ENCODE peak calls at places on chromosomes 4 and X, in eight cellular contexts. W is upper lobe of right lung; T is thyroid gland; R is colonic mucosa; D is BJ; A is sigmoid colon; X is CD8-positive, alpha-beta T cell; M is heart left ventricle. E is an unnamed sample.

GRCh38 chr4:175435437-175435836 is 376.6 kb downstream of the GPM6A start:
- DNase-seq in W (no peak), T (no peak), R (no peak), D (no peak), A (no peak), X (no peak), M (no peak), E (peak; percentile 85)

GRCh38 chr4:126890994-126891393 is 741.8 kb upstream of the INTU start:
- DNase-seq in W (no peak), T (no peak), R (no peak), D (peak; percentile 5), A (no peak), X (no peak), M (no peak), E (no peak)

GRCh38 chr4:54709281-54709854 is 51.6 kb downstream of the KIT start:
- DNase-seq in W (no peak), T (no peak), R (no peak), D (no peak), A (no peak), X (no peak), M (no peak), E (no peak)

GRCh38 chrX:44784241-44784640 is 59.6 kb upstream of the DUSP21 start:
- DNase-seq in W (no peak), T (no peak), R (no peak), D (no peak), A (no peak), X (no peak), M (no peak), E (no peak)

GRCh38 chrX:84188320-84188834 is 378 bp upstream of the RPS6KA6 start:
- DNase-seq in W (peak; percentile 76), T (peak; percentile 77), R (peak; percentile 53), D (no peak), A (peak; percentile 78), X (peak; percentile 30), M (peak; percentile 42), E (peak; percentile 78)

GRCh38 chr4:25011135-25011866 is 19.4 kb downstream of the LGI2 start:
- DNase-seq in W (no peak), T (no peak), R (no peak), D (no peak), A (no peak), X (no peak), M (no peak), E (no peak)

GRCh38 chr4:38759077-38759789 is 23.6 kb downstream of the TLR10 start:
- DNase-seq in W (no peak), T (peak; percentile 44), R (peak; percentile 71), D (no peak), A (peak; percentile 81), X (peak; percentile 52), M (peak; percentile 63), E (peak; percentile 22)

GRCh38 chrX:55007633-55008032 is 7.5 kb downstream of the APEX2 start:
- DNase-seq in W (no peak), T (no peak), R (peak; percentile 74), D (no peak), A (no peak), X (no peak), M (no peak), E (no peak)

GRCh38 chrX:51002160-51002632 is 91.7 kb downstream of the BMP15 start:
- DNase-seq in W (no peak), T (peak; percentile 2), R (no peak), D (no peak), A (peak; percentile 72), X (no peak), M (no peak), E (no peak)

GRCh38 chr4:8892556-8893226 is 21.1 kb upstream of the HMX1 start:
- DNase-seq in W (no peak), T (no peak), R (no peak), D (no peak), A (no peak), X (no peak), M (no peak), E (no peak)
- H3K27me3 ChIP-seq in W (peaks cover 83% of the 10 kb centered on the region), T (peaks cover 9% of the 10 kb centered on the region), R (peaks cover 42% of the 10 kb centered on the region), D (peaks cover 22% of the 10 kb centered on the region), A (peaks cover 99% of the 10 kb centered on the region), X (no peaks in the 10 kb centered on the region), M (peaks cover 91% of the 10 kb centered on the region), E (peaks cover 66% of the 10 kb centered on the region)

DNA sequence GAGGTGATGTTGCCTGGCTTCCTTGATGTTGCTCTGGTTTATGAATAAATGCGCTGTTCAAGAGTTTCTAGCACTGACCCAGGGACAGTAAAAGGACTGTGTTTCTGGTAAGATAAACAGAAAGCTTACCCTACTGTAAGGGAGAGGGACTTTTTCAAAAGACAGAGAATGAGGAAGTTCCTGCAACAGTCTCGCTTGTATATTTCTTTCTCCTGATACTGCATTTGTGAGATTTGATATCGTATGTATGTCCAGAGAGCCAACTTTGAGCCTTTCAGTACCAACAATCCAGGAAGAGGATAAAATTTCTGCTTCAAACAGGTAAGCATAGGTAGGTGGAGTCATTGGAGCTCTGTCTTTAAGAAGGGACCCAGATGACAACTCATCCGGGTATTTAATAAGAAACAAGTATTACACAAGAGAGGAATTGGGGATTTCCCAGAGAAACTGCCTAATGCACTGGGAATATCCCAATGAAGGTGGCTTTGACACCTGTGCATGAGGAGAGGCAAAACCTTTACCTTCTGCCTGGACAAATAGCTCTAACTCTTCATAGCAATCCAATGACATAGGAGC is 771 bp downstream of the DAPP1 start:
- DNase-seq in W (no peak), T (no peak), R (no peak), D (no peak), A (no peak), X (no peak), M (no peak), E (no peak)
- H3K4me3 ChIP-seq in W (peak overlapping the region; percentile 49), T (no peak overlapping the region), R (peak overlapping the region; percentile 16), D (no peak overlapping the region), A (no peak overlapping the region), X (peak overlapping the region; percentile 36), M (no peak overlapping the region), E (no peak overlapping the region)

GRCh38 chrX:17369294-17369693 is 5.7 kb upstream of the NHS start:
- DNase-seq in W (no peak), T (no peak), R (no peak), D (no peak), A (no peak), X (no peak), M (no peak), E (no peak)
- H3K27me3 ChIP-seq in W (no peaks in the 10 kb centered on the region), T (no peaks in the 10 kb centered on the region), R (no peaks in the 10 kb centered on the region), D (no peaks in the 10 kb centered on the region), A (no peaks in the 10 kb centered on the region), X (no peaks in the 10 kb centered on the region), M (no peaks in the 10 kb centered on the region), E (no peaks in the 10 kb centered on the region)

DNA sequence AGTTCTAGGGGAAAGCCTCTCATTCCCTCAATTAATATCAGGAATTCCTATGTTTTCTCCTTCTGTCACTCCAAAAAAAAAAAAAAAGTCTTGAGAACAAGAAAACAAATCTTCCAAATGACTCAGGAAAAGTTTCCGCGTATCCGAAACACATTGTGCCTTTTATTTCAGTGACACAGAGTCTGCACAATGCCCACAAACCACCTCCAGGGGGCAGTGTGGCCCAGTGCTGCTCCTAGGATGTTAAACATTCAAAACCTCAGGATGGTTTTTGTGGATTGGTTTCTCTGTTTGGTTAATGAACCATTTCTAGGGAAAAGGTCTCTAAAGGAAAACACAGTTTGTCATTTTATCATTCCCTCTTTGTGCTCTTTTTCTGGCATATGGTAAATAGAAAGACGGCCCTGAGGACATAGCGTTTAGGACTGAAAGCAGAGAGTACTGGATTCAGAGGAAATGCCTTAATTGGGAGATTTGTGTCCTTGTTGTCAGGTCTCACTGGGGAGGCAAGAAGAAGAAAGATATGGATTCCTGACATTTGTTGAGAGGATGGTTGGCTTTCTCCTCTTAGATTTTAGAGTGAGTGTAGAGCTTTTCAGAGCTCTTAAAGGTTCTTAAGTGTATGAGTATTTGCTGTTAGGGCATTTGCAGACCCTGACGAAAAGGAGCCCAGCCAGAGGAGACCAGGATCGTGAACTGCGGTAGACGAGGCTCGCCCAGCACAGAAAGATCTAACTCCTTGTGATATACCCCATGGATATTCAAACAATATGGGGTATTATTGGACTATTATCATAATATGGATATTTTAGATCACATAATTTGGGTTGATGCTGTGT is 65.7 kb upstream of the MAP9 start:
- DNase-seq in W (peak; percentile 87), T (peak; percentile 70), R (peak; percentile 79), D (no peak), A (peak; percentile 92), X (peak; percentile 54), M (peak; percentile 85), E (peak; percentile 76)
- H3K4me3 ChIP-seq in W (peak overlapping the region; percentile 15), T (no peak overlapping the region), R (no peak overlapping the region), D (no peak overlapping the region), A (peak overlapping the region; percentile 26), X (no peak overlapping the region), M (no peak overlapping the region), E (no peak overlapping the region)

GRCh38 chrX:123088331-123088730 is 95.7 kb upstream of the GRIA3 start:
- DNase-seq in W (no peak), T (no peak), R (no peak), D (no peak), A (no peak), X (no peak), M (no peak), E (no peak)

GRCh38 chrX:123088930-123089329 is 95.1 kb upstream of the GRIA3 start:
- DNase-seq in W (no peak), T (no peak), R (no peak), D (no peak), A (no peak), X (no peak), M (no peak), E (no peak)

GRCh38 chrX:123086768-123087167 is 97.3 kb upstream of the GRIA3 start:
- DNase-seq in W (no peak), T (no peak), R (no peak), D (no peak), A (no peak), X (no peak), M (no peak), E (no peak)

GRCh38 chrX:123085311-123085940 is 98.7 kb upstream of the GRIA3 start:
- DNase-seq in W (no peak), T (no peak), R (no peak), D (no peak), A (no peak), X (no peak), M (no peak), E (no peak)

DNA sequence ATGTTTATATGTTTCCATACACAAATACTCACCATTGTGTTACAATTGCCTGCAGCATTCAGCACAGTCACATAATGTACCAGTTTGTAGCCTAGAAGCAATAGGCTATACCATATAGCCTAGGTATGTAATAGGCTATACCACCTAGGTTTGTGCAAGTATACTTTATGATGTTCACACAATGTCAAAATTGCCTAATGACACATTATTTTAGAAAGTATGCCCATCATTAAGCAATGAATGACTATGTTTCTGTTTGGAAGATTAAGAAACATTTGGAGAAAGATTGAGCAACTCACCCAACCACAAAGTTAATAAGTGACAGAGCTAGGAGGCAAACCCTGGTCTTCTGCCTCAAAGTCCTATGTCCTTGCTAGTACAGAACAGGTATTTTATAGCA is 96.8 kb upstream of the GRIA3 start:
- DNase-seq in W (no peak), T (no peak), R (no peak), D (peak; percentile 14), A (no peak), X (no peak), M (no peak), E (no peak)
- H3K27me3 ChIP-seq in W (no peaks in the 10 kb centered on the region), T (no peaks in the 10 kb centered on the region), R (no peaks in the 10 kb centered on the region), D (no peaks in the 10 kb centered on the region), A (no peaks in the 10 kb centered on the region), X (no peaks in the 10 kb centered on the region), M (no peaks in the 10 kb centered on the region), E (no peaks in the 10 kb centered on the region)

GRCh38 chr4:166274136-166274761 is 401.2 kb downstream of the TLL1 start:
- DNase-seq in W (no peak), T (no peak), R (no peak), D (no peak), A (no peak), X (no peak), M (no peak), E (no peak)
- H3K4me3 ChIP-seq in W (no peak overlapping the region), T (no peak overlapping the region), R (no peak overlapping the region), D (no peak overlapping the region), A (no peak overlapping the region), X (no peak overlapping the region), M (no peak overlapping the region), E (no peak overlapping the region)